ENCODE peak calls at places on chromosomes 2 and 18, in nine cellular contexts. W is stomach, B is esophagus muscularis mucosa, N is breast epithelium, Q is K562, L is spleen, T is prostate gland, Z is sigmoid colon, V is endothelial cell of umbilical vein. F is an unnamed sample.

GRCh38 chr2:167509585-167509984 is 621.3 kb downstream of the XIRP2 start:
- DNase-seq in T (no peak), W (no peak), Z (no peak), N (no peak), V (peak; percentile 94), B (no peak), L (no peak), Q (no peak), F (no peak)

GRCh38 chr2:175205523-175205922 is 24.0 kb upstream of the ATP5MC3 start:
- DNase-seq in W (no peak), V (peak; percentile 16), Z (no peak), B (no peak), T (no peak), L (no peak), N (no peak), Q (no peak), F (no peak)

GRCh38 chr2:176753752-176754474 is 458.7 kb upstream of the HNRNPA3 start:
- DNase-seq in V (no peak), Z (no peak), Q (no peak), N (no peak), T (no peak), L (no peak), W (no peak), B (no peak), F (peak; percentile 12)

GRCh38 chr2:238370482-238371372 is 50.4 kb downstream of the TRAF3IP1 start:
- DNase-seq in W (peak; percentile 67), V (peak; percentile 55), Q (peak; percentile 56), B (no peak), N (peak; percentile 49), Z (peak; percentile 78), T (peak; percentile 53), L (no peak), F (peak; percentile 80)

GRCh38 chr2:233351423-233351822 is 2.9 kb upstream of the DGKD start:
- DNase-seq in W (no peak), Z (no peak), Q (no peak), V (no peak), T (no peak), L (no peak), N (no peak), B (no peak), F (no peak)

GRCh38 chr2:174585111-174585510 is 12.5 kb downstream of the WIPF1 start:
- DNase-seq in V (no peak), Z (no peak), W (no peak), B (no peak), T (peak; percentile 42), Q (no peak), L (no peak), N (no peak), F (no peak)

GRCh38 chr2:203061346-203061745 is 46.7 kb downstream of the NBEAL1 start:
- DNase-seq in N (no peak), W (no peak), Z (no peak), B (no peak), Q (no peak), V (no peak), T (no peak), L (no peak), F (no peak)

GRCh38 chr2:65277791-65278449 is 50.3 kb downstream of the ACTR2 start:
- DNase-seq in L (no peak), Q (no peak), V (no peak), Z (no peak), T (no peak), B (no peak), W (no peak), N (no peak), F (no peak)

GRCh38 chr2:7154666-7155065 is 237.5 kb downstream of the RNF144A start:
- DNase-seq in B (no peak), N (no peak), T (no peak), W (no peak), L (no peak), Q (no peak), V (no peak), Z (no peak), F (no peak)

GRCh38 chr2:81266106-81266505 is 961.6 kb upstream of the LRRTM1 start:
- DNase-seq in V (no peak), Z (no peak), B (no peak), W (no peak), Q (no peak), N (no peak), L (no peak), T (no peak), F (no peak)

GRCh38 chr2:109151519-109151918 is 22.5 kb downstream of the SH3RF3 start:
- DNase-seq in W (no peak), Z (no peak), Q (no peak), T (no peak), N (no peak), V (no peak), B (no peak), L (no peak), F (no peak)

GRCh38 chr2:63827749-63828148 is 13.9 kb upstream of the UGP2 start:
- DNase-seq in T (no peak), N (peak; percentile 29), V (peak; percentile 18), Z (no peak), Q (no peak), W (no peak), B (no peak), L (no peak), F (no peak)

GRCh38 chr2:120542911-120543527 is 192.6 kb upstream of the GLI2 start:
- DNase-seq in Z (no peak), N (no peak), T (no peak), W (no peak), B (no peak), V (no peak), L (no peak), Q (no peak), F (no peak)

GRCh38 chr2:177256695-177257094 is 7.8 kb downstream of the NFE2L2 start:
- DNase-seq in T (no peak), V (no peak), L (no peak), W (no peak), Z (peak; percentile 51), B (no peak), N (no peak), Q (no peak), F (no peak)

GRCh38 chr2:29443627-29444026 is 328.4 kb downstream of the CLIP4 start:
- DNase-seq in Q (no peak), Z (no peak), N (no peak), V (no peak), W (no peak), T (no peak), B (no peak), L (no peak), F (no peak)

GRCh38 chr2:121810959-121811853 is 55.8 kb downstream of the TSN start:
- DNase-seq in Z (peak; percentile 74), B (no peak), W (peak; percentile 39), Q (peak; percentile 21), N (peak; percentile 36), V (peak; percentile 62), L (peak; percentile 79), T (peak; percentile 23), F (peak; percentile 66)

GRCh38 chr2:85468704-85469349 is 50.3 kb downstream of the SH2D6 start:
- DNase-seq in Q (peak; percentile 67), W (peak; percentile 87), L (peak; percentile 32), Z (peak; percentile 54), B (no peak), V (peak; percentile 60), N (no peak), T (peak; percentile 43), F (no peak)

GRCh38 chr2:31513553-31513952 is 67.2 kb downstream of the SRD5A2 start:
- DNase-seq in B (peak; percentile 62), Z (no peak), L (no peak), T (no peak), Q (no peak), V (no peak), W (no peak), N (no peak), F (no peak)

GRCh38 chr2:56483081-56483480 is 299.3 kb downstream of the CCDC85A start:
- DNase-seq in B (no peak), L (no peak), Q (no peak), W (no peak), T (no peak), V (no peak), Z (no peak), N (no peak), F (no peak)

GRCh38 chr18:686339-687111 is 25.9 kb downstream of the ENOSF1 start:
- DNase-seq in B (no peak), V (no peak), Z (no peak), N (no peak), W (no peak), T (no peak), Q (no peak), L (no peak), F (no peak)
- TF ChIP-seq POLR2AphosphoS5 in B (no peak), V (no peak), Z (no peak), N (no peak), W (no peak), T (no peak), Q (no peak), L (peak; percentile 29), F (no peak)

DNA sequence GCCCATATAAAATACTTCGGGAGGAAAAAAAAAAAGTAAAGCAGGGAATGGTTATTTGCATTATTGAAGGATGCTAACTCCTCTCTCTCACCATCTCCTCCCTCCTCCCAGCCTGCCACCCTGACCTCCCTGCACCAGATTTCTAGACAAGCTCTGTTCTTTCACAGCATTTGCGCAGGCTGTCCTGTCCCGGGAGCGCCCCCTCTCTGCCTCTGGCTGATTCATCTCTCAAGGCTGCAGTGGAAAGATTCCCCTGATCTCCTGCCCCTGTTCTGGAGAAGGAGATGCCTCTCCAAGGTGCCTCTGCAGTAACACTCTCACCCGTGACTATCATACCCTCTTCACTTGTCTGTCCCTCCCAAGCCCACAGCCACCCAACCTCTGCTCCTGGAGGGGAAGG is 38.5 kb downstream of the COL4A4 start:
- DNase-seq in T (no peak), B (no peak), V (no peak), N (no peak), Z (no peak), W (no peak), L (no peak), Q (no peak), F (no peak)
- TF ChIP-seq CTCF in T (no peak), B (no peak), V (no peak), N (no peak), Z (no peak), W (no peak), L (no peak), Q (peak; percentile 36), F (no peak)

GRCh38 chr18:77071711-77072292 is 60.8 kb downstream of the MBP start:
- DNase-seq in N (no peak), L (no peak), B (no peak), W (peak; percentile 44), Z (no peak), V (peak; percentile 90), Q (no peak), T (no peak), F (no peak)
- H3K4me3 ChIP-seq in N (no peak overlapping the region), L (no peak overlapping the region), B (no peak overlapping the region), W (no peak overlapping the region), Z (no peak overlapping the region), V (no peak overlapping the region), Q (no peak overlapping the region), T (no peak overlapping the region), F (no peak overlapping the region)

DNA sequence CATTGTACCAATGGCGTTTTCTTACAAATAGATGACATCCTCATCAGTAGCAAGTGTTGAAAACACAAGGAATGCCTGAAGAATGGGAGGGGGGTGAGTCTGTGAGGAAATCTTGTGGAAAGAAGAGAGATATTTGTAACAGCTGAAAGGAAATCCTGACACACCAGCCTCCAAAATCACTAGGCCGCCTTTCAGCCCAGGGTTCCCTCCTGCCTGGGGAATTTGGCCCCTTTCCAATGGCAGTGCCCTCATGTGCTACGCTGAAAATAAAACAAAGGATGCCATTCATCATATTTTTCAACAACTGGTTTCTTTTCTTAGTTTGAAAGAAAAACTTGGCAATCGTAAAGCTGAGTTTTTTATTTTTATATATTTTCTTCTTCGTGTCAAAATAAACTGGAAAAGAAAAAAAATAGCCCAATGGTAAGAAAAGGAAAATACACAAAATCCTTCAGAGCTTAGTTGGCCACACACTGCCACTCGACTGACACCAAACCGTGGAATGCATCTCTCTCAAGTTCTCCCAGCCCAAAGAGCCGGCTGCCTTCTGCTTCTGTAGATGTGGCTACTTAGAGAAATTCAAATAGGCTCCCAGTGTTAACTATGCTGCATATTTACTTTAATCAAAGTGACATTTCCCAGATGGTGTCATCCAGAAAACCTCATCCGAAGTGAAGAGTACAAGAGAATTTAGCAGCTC is 52.0 kb downstream of the FTCDNL1 start:
- DNase-seq in L (no peak), Z (peak; percentile 73), B (no peak), V (peak; percentile 61), N (peak; percentile 72), T (no peak), Q (no peak), W (no peak), F (no peak)
- TF ChIP-seq POLR2AphosphoS5 in L (no peak), Z (no peak), B (no peak), V (no peak), N (no peak), T (no peak), Q (no peak), W (no peak), F (no peak)